ENCODE peak calls at places on chromosomes 16 and 17, in eight cellular contexts. P, F, Z, Y, V, R, I and L are unnamed samples.

GRCh38 chr17:82333279-82334171 is at the start of gene SECTM1:
- DNase-seq in P (peak; percentile 70), F (no peak), Z (peak; percentile 40), Y (no peak), V (peak; percentile 34), R (peak; percentile 21), I (peak; percentile 60), L (no peak)

GRCh38 chr17:39199986-39200879 is at the start of gene RPL19:
- DNase-seq in P (peak; percentile 91), F (peak; percentile 97), Z (peak; percentile 97), Y (peak; percentile 98), V (peak; percentile 96), R (peak; percentile 82), I (peak; percentile 91), L (peak; percentile 84)

GRCh38 chr16:68272501-68273209 is 8.3 kb downstream of the SLC7A6 start:
- DNase-seq in P (peak; percentile 55), F (peak; percentile 81), Z (no peak), Y (no peak), V (no peak), R (no peak), I (no peak), L (no peak)

GRCh38 chr17:37518816-37519215 is 29.1 kb downstream of the DUSP14 start:
- DNase-seq in P (no peak), F (no peak), Z (peak; percentile 19), Y (peak; percentile 35), V (peak; percentile 15), R (no peak), I (no peak), L (no peak)

GRCh38 chr16:457732-458400 is 32.4 kb downstream of the RAB11FIP3 start:
- DNase-seq in P (no peak), F (peak; percentile 57), Z (peak; percentile 52), Y (no peak), V (no peak), R (peak; percentile 62), I (peak; percentile 30), L (no peak)

GRCh38 chr16:81136331-81137011 is 40.3 kb upstream of the GCSH start:
- DNase-seq in P (no peak), F (no peak), Z (no peak), Y (no peak), V (no peak), R (peak; percentile 60), I (no peak), L (no peak)

GRCh38 chr16:31402687-31403086 is 9.6 kb downstream of the ITGAD start:
- DNase-seq in P (no peak), F (no peak), Z (peak; percentile 13), Y (no peak), V (peak; percentile 21), R (no peak), I (no peak), L (no peak)

GRCh38 chr16:2151188-2152091 is 3.0 kb downstream of the RAB26 start:
- DNase-seq in P (no peak), F (peak; percentile 86), Z (no peak), Y (no peak), V (peak; percentile 38), R (no peak), I (no peak), L (no peak)

GRCh38 chr17:37490638-37491614 is 1.2 kb downstream of the DUSP14 start:
- DNase-seq in P (peak; percentile 28), F (peak; percentile 92), Z (peak; percentile 84), Y (peak; percentile 84), V (peak; percentile 92), R (peak; percentile 54), I (no peak), L (peak; percentile 62)

GRCh38 chr16:22192261-22193133 is 13.6 kb upstream of the EEF2K start:
- DNase-seq in P (peak; percentile 86), F (no peak), Z (peak; percentile 98), Y (peak; percentile 99), V (peak; percentile 98), R (peak; percentile 64), I (peak; percentile 82), L (peak; percentile 82)

GRCh38 chr16:89122322-89122831 is 28.7 kb downstream of the ACSF3 start:
- DNase-seq in P (peak; percentile 86), F (no peak), Z (no peak), Y (no peak), V (no peak), R (no peak), I (peak; percentile 68), L (no peak)

GRCh38 chr17:67239597-67239996 is 5.4 kb downstream of the HELZ start:
- DNase-seq in P (no peak), F (no peak), Z (peak; percentile 83), Y (peak; percentile 49), V (peak; percentile 66), R (no peak), I (no peak), L (no peak)

GRCh38 chr16:56257666-56258359 is 66.5 kb downstream of the GNAO1 start:
- DNase-seq in P (no peak), F (no peak), Z (no peak), Y (no peak), V (no peak), R (no peak), I (no peak), L (no peak)

GRCh38 chr17:81572499-81573030 is 20.4 kb upstream of the FAAP100 start:
- DNase-seq in P (no peak), F (no peak), Z (no peak), Y (no peak), V (no peak), R (no peak), I (no peak), L (no peak)

GRCh38 chr17:63496177-63496576 is 19.3 kb downstream of the ACE start:
- DNase-seq in P (no peak), F (no peak), Z (no peak), Y (no peak), V (no peak), R (no peak), I (no peak), L (no peak)
- H3K4me3 ChIP-seq in P (no peak overlapping the region), F (no peak overlapping the region), Z (no peak overlapping the region), Y (no peak overlapping the region), V (no peak overlapping the region), R (no peak overlapping the region), I (no peak overlapping the region), L (no peak overlapping the region)

DNA sequence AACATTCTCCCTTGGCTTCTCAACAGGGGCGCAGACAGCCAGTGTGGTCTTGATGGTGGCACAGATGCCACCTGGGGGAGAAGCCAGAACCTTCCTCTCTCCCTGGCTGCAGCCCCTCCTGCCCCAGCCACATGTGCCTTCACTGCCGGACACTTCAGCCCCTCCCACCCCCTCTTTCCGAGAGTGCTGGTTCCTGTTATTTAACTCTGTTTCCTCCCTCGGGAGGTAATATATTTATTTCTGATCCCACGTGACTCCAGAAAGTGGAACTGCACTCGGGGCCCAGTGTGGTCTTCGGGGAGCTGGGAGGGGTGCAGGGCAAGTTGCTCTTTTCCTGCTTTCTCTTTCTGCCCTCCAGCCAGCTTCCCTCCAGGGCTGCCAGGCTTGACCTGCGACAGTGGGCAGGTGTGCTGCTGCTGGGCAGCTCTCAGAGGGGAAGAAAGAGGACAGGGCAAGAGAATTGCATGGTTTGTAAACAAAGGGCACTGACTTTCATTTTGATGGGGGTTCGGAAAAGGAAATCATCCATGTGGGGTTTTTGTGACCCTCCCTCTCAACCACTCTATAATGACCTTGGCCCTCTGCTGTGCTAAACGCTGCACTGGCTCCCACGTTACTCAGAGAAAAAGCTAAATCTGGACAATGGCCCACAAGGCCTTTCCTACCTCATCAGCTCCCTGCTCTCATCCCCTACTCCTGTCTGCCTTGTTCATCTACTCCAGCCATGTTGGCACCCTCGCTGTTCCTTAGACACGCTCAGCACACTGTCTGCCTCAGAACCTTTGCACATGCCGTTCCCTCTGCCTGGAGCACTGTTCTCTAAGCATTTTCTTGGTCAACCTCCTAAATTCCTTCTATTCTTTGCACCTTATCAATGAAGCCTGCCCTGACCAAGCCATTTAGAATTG is 8.2 kb upstream of the CIITA start:
- DNase-seq in P (peak; percentile 46), F (no peak), Z (no peak), Y (no peak), V (no peak), R (no peak), I (no peak), L (no peak)
- H3K4me3 ChIP-seq in P (no peak overlapping the region), F (no peak overlapping the region), Z (no peak overlapping the region), Y (no peak overlapping the region), V (no peak overlapping the region), R (no peak overlapping the region), I (no peak overlapping the region), L (no peak overlapping the region)

GRCh38 chr17:50479522-50480141 is 972 bp downstream of the RSAD1 start:
- DNase-seq in P (peak; percentile 86), F (peak; percentile 95), Z (peak; percentile 86), Y (peak; percentile 81), V (peak; percentile 77), R (peak; percentile 51), I (peak; percentile 80), L (no peak)

GRCh38 chr17:50476545-50477315 is 1.9 kb upstream of the RSAD1 start:
- DNase-seq in P (peak; percentile 58), F (no peak), Z (no peak), Y (no peak), V (no peak), R (no peak), I (no peak), L (no peak)

GRCh38 chr17:50478391-50479361 is at the start of gene RSAD1:
- DNase-seq in P (peak; percentile 90), F (peak; percentile 96), Z (peak; percentile 93), Y (peak; percentile 87), V (peak; percentile 77), R (peak; percentile 79), I (peak; percentile 85), L (peak; percentile 59)

GRCh38 chr17:50480142-50480764 is 1.6 kb downstream of the RSAD1 start:
- DNase-seq in P (no peak), F (no peak), Z (no peak), Y (no peak), V (no peak), R (no peak), I (no peak), L (no peak)

GRCh38 chr17:50477976-50478375 is 684 bp upstream of the RSAD1 start:
- DNase-seq in P (no peak), F (no peak), Z (no peak), Y (no peak), V (no peak), R (no peak), I (no peak), L (no peak)
- H3K4me3 ChIP-seq in P (peak overlapping the region; percentile 65), F (no peak overlapping the region), Z (no peak overlapping the region), Y (no peak overlapping the region), V (peak overlapping the region; percentile 89), R (no peak overlapping the region), I (no peak overlapping the region), L (no peak overlapping the region)

GRCh38 chr17:18187226-18187625 is 3.6 kb downstream of the ALKBH5 start:
- DNase-seq in P (no peak), F (no peak), Z (peak; percentile 34), Y (no peak), V (peak; percentile 35), R (no peak), I (no peak), L (no peak)

GRCh38 chr17:18186271-18186982 is 2.8 kb downstream of the ALKBH5 start:
- DNase-seq in P (no peak), F (no peak), Z (peak; percentile 80), Y (peak; percentile 44), V (peak; percentile 76), R (peak; percentile 23), I (no peak), L (no peak)

GRCh38 chr17:18185832-18186231 is 2.2 kb downstream of the ALKBH5 start:
- DNase-seq in P (no peak), F (no peak), Z (no peak), Y (peak; percentile 9), V (peak; percentile 64), R (no peak), I (no peak), L (no peak)

GRCh38 chr17:18184143-18185007 is 747 bp downstream of the ALKBH5 start:
- DNase-seq in P (peak; percentile 57), F (peak; percentile 68), Z (peak; percentile 38), Y (peak; percentile 34), V (peak; percentile 52), R (peak; percentile 84), I (peak; percentile 51), L (no peak)

GRCh38 chr17:18185391-18185790 is 1.8 kb downstream of the ALKBH5 start:
- DNase-seq in P (no peak), F (peak; percentile 61), Z (peak; percentile 56), Y (peak; percentile 68), V (peak; percentile 42), R (no peak), I (no peak), L (no peak)
- H3K4me3 ChIP-seq in P (peak overlapping the region; percentile 83), F (peak overlapping the region; percentile 15), Z (peak overlapping the region; percentile 88), Y (peak overlapping the region; percentile 59), V (peak overlapping the region; percentile 65), R (peak overlapping the region; percentile 88), I (no peak overlapping the region), L (peak overlapping the region; percentile 84)